ENCODE peak calls at places on chromosomes 11 and 22, in nine cellular contexts. T is cardiac muscle cell, R is AG09309, Y is tibial artery, W is gastrocnemius medialis, Z is adrenal gland, O is heart right ventricle, S is GM23248, P is OCI-LY7. E is an unnamed sample.

GRCh38 chr11:100777736-100778135 is 90.6 kb downstream of the ARHGAP42 start:
- DNase-seq in Z (no peak), R (no peak), Y (no peak), O (no peak), P (no peak), S (no peak), T (no peak), W (no peak), E (no peak)

GRCh38 chr11:67024410-67024809 is 1.5 kb downstream of the SYT12 start:
- DNase-seq in W (no peak), O (no peak), R (no peak), Y (no peak), P (peak; percentile 59), S (no peak), Z (no peak), T (no peak), E (no peak)

GRCh38 chr11:100632970-100633452 is 54.1 kb upstream of the ARHGAP42 start:
- DNase-seq in T (peak; percentile 47), O (peak; percentile 43), S (peak; percentile 12), R (no peak), P (no peak), W (peak; percentile 30), Z (peak; percentile 45), Y (no peak), E (peak; percentile 42)

GRCh38 chr11:46537851-46538295 is 56.0 kb downstream of the AMBRA1 start:
- DNase-seq in Z (peak; percentile 65), R (no peak), P (peak; percentile 80), W (no peak), O (peak; percentile 33), T (peak; percentile 82), Y (no peak), S (peak; percentile 76), E (no peak)

GRCh38 chr22:27214691-27215090 is 557.3 kb downstream of the MIAT start:
- DNase-seq in Z (no peak), P (no peak), Y (no peak), S (no peak), R (no peak), T (no peak), W (no peak), O (no peak), E (no peak)

GRCh38 chr11:62508336-62509058 is 38.1 kb downstream of the AHNAK start:
- DNase-seq in T (peak; percentile 88), W (peak; percentile 87), O (peak; percentile 76), P (peak; percentile 40), Z (peak; percentile 70), S (peak; percentile 91), R (peak; percentile 24), Y (peak; percentile 92), E (peak; percentile 63)

GRCh38 chr11:107577312-107577711 is 11.8 kb upstream of the ALKBH8 start:
- DNase-seq in S (no peak), R (no peak), Z (no peak), Y (no peak), P (no peak), T (no peak), W (no peak), O (no peak), E (no peak)

GRCh38 chr11:133947298-133947905 is 9.4 kb downstream of the IGSF9B start:
- DNase-seq in W (no peak), O (peak; percentile 57), S (peak; percentile 77), T (peak; percentile 91), Y (peak; percentile 72), P (no peak), R (no peak), Z (peak; percentile 39), E (no peak)

GRCh38 chr11:36361472-36361871 is 65.4 kb downstream of the PRR5L start:
- DNase-seq in R (no peak), O (no peak), W (no peak), P (no peak), Y (no peak), S (peak; percentile 27), T (no peak), Z (no peak), E (no peak)

GRCh38 chr11:71499546-71499945 is 27.5 kb upstream of the KRTAP5-7 start:
- DNase-seq in S (no peak), T (no peak), P (no peak), W (peak; percentile 41), O (no peak), Z (peak; percentile 56), R (no peak), Y (no peak), E (no peak)

GRCh38 chr11:70887428-70887827 is 364.9 kb downstream of the SHANK2 start:
- DNase-seq in P (no peak), Z (no peak), Y (no peak), R (no peak), W (no peak), O (no peak), S (no peak), T (no peak), E (no peak)

GRCh38 chr11:96238563-96239166 is 104.3 kb downstream of the MAML2 start:
- DNase-seq in Z (no peak), T (no peak), P (no peak), Y (no peak), S (peak; percentile 58), O (no peak), W (no peak), R (no peak), E (no peak)

GRCh38 chr11:14373941-14374646 is 15.1 kb upstream of the RRAS2 start:
- DNase-seq in P (no peak), T (no peak), Y (peak; percentile 90), O (no peak), W (peak; percentile 45), Z (peak; percentile 45), S (peak; percentile 91), R (peak; percentile 57), E (peak; percentile 28)

GRCh38 chr11:8834379-8834778 is 76.6 kb upstream of the AKIP1 start:
- DNase-seq in W (no peak), P (no peak), T (no peak), Y (no peak), S (no peak), Z (no peak), R (no peak), O (no peak), E (no peak)

GRCh38 chr11:114353448-114353847 is 46.9 kb downstream of the C11orf71 start:
- DNase-seq in Z (no peak), W (no peak), P (no peak), O (no peak), Y (no peak), T (no peak), R (no peak), S (no peak), E (no peak)

GRCh38 chr11:76480241-76480640 is 35.4 kb downstream of the EMSY start:
- DNase-seq in S (no peak), Y (no peak), W (no peak), Z (no peak), R (no peak), T (no peak), O (no peak), P (no peak), E (no peak)

GRCh38 chr22:37282385-37282677 is at the start of gene CYTH4:
- DNase-seq in O (peak; percentile 61), Y (peak; percentile 77), R (no peak), P (peak; percentile 82), T (no peak), Z (peak; percentile 61), S (no peak), W (no peak), E (no peak)
- H3K4me3 ChIP-seq in O (peak within 1 kb of the TSS; percentile 26), Y (peak within 1 kb of the TSS; percentile 35), R (no peak within 1 kb of the TSS), P (peak within 1 kb of the TSS; percentile 80), T (no peak within 1 kb of the TSS), Z (no peak within 1 kb of the TSS), S (no peak within 1 kb of the TSS), W (peak within 1 kb of the TSS; percentile 42), E (peak within 1 kb of the TSS; percentile 10)

DNA sequence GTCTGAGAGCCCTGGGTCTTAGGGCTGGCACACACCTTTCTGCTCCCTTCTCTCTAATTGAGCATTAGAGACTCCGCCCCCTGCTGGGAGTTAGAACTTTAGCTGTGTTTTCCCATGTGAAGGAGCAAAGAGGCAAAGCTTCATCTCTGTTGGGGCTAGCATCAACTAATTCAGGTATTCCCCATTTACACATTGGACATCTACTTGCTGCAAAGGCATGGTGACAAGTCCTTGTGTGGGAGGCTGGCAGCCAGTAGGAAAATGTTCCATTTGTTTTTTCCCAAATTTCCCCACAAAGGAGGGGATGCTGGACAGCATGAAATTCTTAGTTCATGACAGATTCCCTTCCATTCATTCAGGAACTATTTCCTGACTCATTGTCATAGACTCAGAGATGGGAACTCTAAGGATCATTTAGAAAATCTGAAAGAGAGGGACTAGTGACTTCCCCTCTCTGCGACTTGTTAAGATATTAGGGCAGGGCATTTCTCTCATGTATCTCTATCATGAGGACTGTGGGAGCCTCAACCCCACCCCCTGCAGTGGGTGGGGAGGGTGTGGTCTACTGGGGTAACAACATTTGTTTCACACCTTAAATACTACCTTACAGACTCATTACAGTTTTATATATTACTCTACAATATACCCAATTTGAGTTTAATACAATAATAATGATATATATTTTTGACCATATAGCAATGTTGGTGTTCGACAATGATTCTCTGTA is 3.7 kb downstream of the CD44 start:
- DNase-seq in Z (no peak), P (peak; percentile 43), S (peak; percentile 88), R (no peak), T (no peak), Y (no peak), O (no peak), W (no peak), E (no peak)
- H3K4me3 ChIP-seq in Z (no peak overlapping the region), P (no peak overlapping the region), S (peak overlapping the region; percentile 95), R (peak overlapping the region; percentile 86), T (no peak overlapping the region), Y (no peak overlapping the region), O (no peak overlapping the region), W (no peak overlapping the region), E (no peak overlapping the region)

GRCh38 chr11:65585396-65586246 is 9.8 kb downstream of the EHBP1L1 start:
- DNase-seq in S (no peak), R (no peak), O (no peak), P (no peak), Z (no peak), W (no peak), Y (no peak), T (no peak), E (no peak)

GRCh38 chr11:65586247-65586630 is 9.4 kb downstream of the KCNK7 start:
- DNase-seq in Y (no peak), W (no peak), T (no peak), R (no peak), O (no peak), Z (no peak), P (no peak), S (no peak), E (no peak)

GRCh38 chr11:65584723-65585171 is 8.9 kb downstream of the EHBP1L1 start:
- DNase-seq in R (no peak), Z (no peak), W (no peak), T (no peak), O (no peak), P (no peak), Y (no peak), S (no peak), E (no peak)

GRCh38 chr11:65583589-65583988 is 7.7 kb downstream of the EHBP1L1 start:
- DNase-seq in S (no peak), R (no peak), O (no peak), W (no peak), Y (no peak), Z (no peak), P (no peak), T (no peak), E (no peak)

GRCh38 chr11:65584102-65584501 is 8.2 kb downstream of the EHBP1L1 start:
- DNase-seq in P (no peak), R (no peak), O (no peak), Y (no peak), S (no peak), W (no peak), Z (no peak), T (no peak), E (no peak)
- H3K4me3 ChIP-seq in P (no peak overlapping the region), R (no peak overlapping the region), O (no peak overlapping the region), Y (no peak overlapping the region), S (no peak overlapping the region), W (no peak overlapping the region), Z (no peak overlapping the region), T (no peak overlapping the region), E (no peak overlapping the region)

GRCh38 chr22:37052386-37053309 is 1.1 kb downstream of the KCTD17 start:
- DNase-seq in T (no peak), P (no peak), R (no peak), S (no peak), Y (no peak), W (no peak), Z (no peak), O (peak; percentile 13), E (no peak)
- H3K4me3 ChIP-seq in T (no peak overlapping the region), P (peak overlapping the region; percentile 97), R (peak overlapping the region; percentile 64), S (peak overlapping the region; percentile 75), Y (peak overlapping the region; percentile 93), W (peak overlapping the region; percentile 46), Z (peak overlapping the region; percentile 54), O (peak overlapping the region; percentile 74), E (peak overlapping the region; percentile 87)